ENCODE peak calls at places on chromosomes 16 and 17, in four cellular contexts. W, N, Q and R are unnamed samples.

GRCh38 chr17:31391496-31391949 is at the start of gene RAB11FIP4:
- DNase-seq in W (no peak), N (no peak), Q (no peak), R (no peak)

GRCh38 chr17:40564883-40565744 is at the start of gene CCR7:
- DNase-seq in W (no peak), N (no peak), Q (no peak), R (no peak)

GRCh38 chr17:39737761-39738567 is at the start of gene GRB7:
- DNase-seq in W (no peak), N (peak; percentile 7), Q (no peak), R (no peak)

GRCh38 chr17:55301521-55302406 is 37.0 kb downstream of the HLF start:
- DNase-seq in W (no peak), N (no peak), Q (no peak), R (no peak)

GRCh38 chr17:49035470-49036269 is 38.5 kb downstream of the IGF2BP1 start:
- DNase-seq in W (no peak), N (no peak), Q (no peak), R (no peak)

GRCh38 chr16:48330847-48331204 is 54.4 kb downstream of the SIAH1 start:
- DNase-seq in W (no peak), N (no peak), Q (no peak), R (no peak)

GRCh38 chr16:86865866-86866675 is 287.7 kb downstream of the FOXL1 start:
- DNase-seq in W (no peak), N (no peak), Q (no peak), R (no peak)

GRCh38 chr16:83972256-83973008 is 4.4 kb downstream of the NECAB2 start:
- DNase-seq in W (no peak), N (no peak), Q (no peak), R (no peak)

GRCh38 chr17:4635823-4636375 is 5.6 kb downstream of the ALOX15 start:
- DNase-seq in W (no peak), N (no peak), Q (no peak), R (no peak)

GRCh38 chr17:4632583-4632923 is 8.9 kb downstream of the ALOX15 start:
- DNase-seq in W (no peak), N (no peak), Q (no peak), R (no peak)

GRCh38 chr17:64387545-64388171 is 3.0 kb downstream of the PECAM1 start:
- DNase-seq in W (no peak), N (no peak), Q (no peak), R (no peak)

GRCh38 chr17:16927641-16928321 is 44.1 kb downstream of the TNFRSF13B start:
- DNase-seq in W (no peak), N (no peak), Q (no peak), R (no peak)

GRCh38 chr17:35630530-35631148 is 43.5 kb downstream of the AP2B1 start:
- DNase-seq in W (no peak), N (no peak), Q (no peak), R (peak; percentile 8)

GRCh38 chr17:77807051-77807745 is 151.3 kb upstream of the TNRC6C start:
- DNase-seq in W (no peak), N (no peak), Q (no peak), R (no peak)

GRCh38 chr16:4182581-4183257 is 59.2 kb downstream of the SRL start:
- DNase-seq in W (no peak), N (no peak), Q (no peak), R (no peak)

GRCh38 chr17:34567665-34568064 is 11.7 kb upstream of the TMEM132E start:
- DNase-seq in W (no peak), N (no peak), Q (no peak), R (no peak)

GRCh38 chr17:82524540-82524939 is 5.0 kb downstream of the FOXK2 start:
- DNase-seq in W (no peak), N (no peak), Q (no peak), R (no peak)

GRCh38 chr16:30896890-30897730 is 696 bp downstream of the CTF1 start:
- DNase-seq in W (no peak), N (peak; percentile 83), Q (peak; percentile 48), R (no peak)

GRCh38 chr17:70855401-70856054 is 686.2 kb downstream of the KCNJ2 start:
- DNase-seq in W (no peak), N (no peak), Q (no peak), R (peak; percentile 82)

GRCh38 chr16:29158031-29158430 is 173.2 kb downstream of the LAT start:
- DNase-seq in W (no peak), N (no peak), Q (no peak), R (no peak)

GRCh38 chr16:29156511-29156910 is 171.7 kb downstream of the LAT start:
- DNase-seq in W (no peak), N (no peak), Q (no peak), R (no peak)

GRCh38 chr16:29151317-29151716 is 166.5 kb downstream of the LAT start:
- DNase-seq in W (no peak), N (no peak), Q (no peak), R (no peak)

GRCh38 chr16:29154676-29155121 is 169.8 kb downstream of the LAT start:
- DNase-seq in W (no peak), N (no peak), Q (no peak), R (no peak)

GRCh38 chr16:29154100-29154499 is 169.2 kb downstream of the LAT start:
- DNase-seq in W (no peak), N (no peak), Q (no peak), R (no peak)
- H3K27ac ChIP-seq in W (no peak overlapping the region), N (no peak overlapping the region), Q (no peak overlapping the region), R (no peak overlapping the region)

GRCh38 chr16:79770244-79771064 is 169.9 kb upstream of the MAF start:
- DNase-seq in W (peak; percentile 67), N (peak; percentile 75), Q (peak; percentile 30), R (peak; percentile 60)
- H3K27ac ChIP-seq in W (no peak overlapping the region), N (no peak overlapping the region), Q (peak overlapping the region; percentile 73), R (peak overlapping the region; percentile 33)

DNA sequence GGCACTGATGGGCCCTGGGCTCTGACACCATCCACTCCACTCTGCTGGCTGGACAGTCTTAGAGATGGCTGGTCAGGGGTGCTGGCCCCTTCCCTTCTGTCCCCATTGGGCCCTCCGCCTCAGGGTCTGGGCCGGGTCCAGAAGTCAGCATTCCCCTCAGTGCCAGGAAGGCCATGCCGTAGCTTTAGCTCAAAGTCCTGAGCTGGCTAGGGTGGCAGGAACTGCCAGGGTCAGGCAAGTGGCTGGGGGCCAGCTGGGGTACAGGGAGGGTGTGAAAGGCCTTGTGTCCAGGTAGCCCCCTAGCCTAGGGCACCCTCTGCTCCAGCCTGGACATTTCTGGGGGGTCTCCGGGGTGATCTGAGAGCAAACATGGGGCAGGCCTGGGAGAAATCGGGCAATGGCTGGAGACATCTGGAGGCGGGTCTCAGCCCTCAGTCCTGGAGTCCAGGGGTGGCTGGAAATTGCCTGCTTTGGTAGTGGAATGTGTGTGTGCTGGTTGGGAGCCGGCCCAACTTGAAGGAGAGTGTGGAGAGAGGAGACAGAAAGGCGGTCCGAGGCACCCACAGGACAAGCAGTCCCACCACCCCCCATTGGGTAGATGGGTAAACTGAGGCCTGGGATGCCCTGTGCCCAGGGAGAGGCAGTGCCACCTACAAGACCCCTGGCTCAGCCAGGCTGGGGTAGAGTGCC is 32.5 kb downstream of the TPSG1 start:
- DNase-seq in W (no peak), N (no peak), Q (no peak), R (no peak)
- H3K27ac ChIP-seq in W (no peak overlapping the region), N (no peak overlapping the region), Q (no peak overlapping the region), R (no peak overlapping the region)

GRCh38 chr16:57808589-57808988 is 6.3 kb upstream of the KIFC3 start:
- DNase-seq in W (no peak), N (no peak), Q (no peak), R (no peak)

GRCh38 chr16:57809276-57809793 is 7.0 kb upstream of the KIFC3 start:
- DNase-seq in W (no peak), N (no peak), Q (no peak), R (no peak)

GRCh38 chr16:57807968-57808528 is 5.8 kb upstream of the KIFC3 start:
- DNase-seq in W (no peak), N (peak; percentile 34), Q (no peak), R (peak; percentile 80)

GRCh38 chr16:57809843-57810196 is 7.5 kb upstream of the KIFC3 start:
- DNase-seq in W (no peak), N (no peak), Q (no peak), R (no peak)

GRCh38 chr16:57810197-57811024 is 8.1 kb upstream of the KIFC3 start:
- DNase-seq in W (no peak), N (no peak), Q (no peak), R (peak; percentile 86)
- H3K27ac ChIP-seq in W (no peak overlapping the region), N (no peak overlapping the region), Q (peak overlapping the region; percentile 91), R (peak overlapping the region; percentile 87)

GRCh38 chr16:8391219-8391757 is 199.0 kb downstream of the TMEM114 start:
- DNase-seq in W (no peak), N (no peak), Q (no peak), R (no peak)
- H3K27ac ChIP-seq in W (no peak overlapping the region), N (no peak overlapping the region), Q (no peak overlapping the region), R (no peak overlapping the region)

GRCh38 chr17:80766290-80766689 is 221.7 kb downstream of the RPTOR start:
- DNase-seq in W (no peak), N (no peak), Q (no peak), R (no peak)
- H3K27ac ChIP-seq in W (no peak overlapping the region), N (no peak overlapping the region), Q (no peak overlapping the region), R (no peak overlapping the region)

GRCh38 chr17:58049533-58049932 is 33.7 kb upstream of the DYNLL2 start:
- DNase-seq in W (no peak), N (no peak), Q (no peak), R (no peak)
- H3K27ac ChIP-seq in W (no peak overlapping the region), N (no peak overlapping the region), Q (no peak overlapping the region), R (no peak overlapping the region)

DNA sequence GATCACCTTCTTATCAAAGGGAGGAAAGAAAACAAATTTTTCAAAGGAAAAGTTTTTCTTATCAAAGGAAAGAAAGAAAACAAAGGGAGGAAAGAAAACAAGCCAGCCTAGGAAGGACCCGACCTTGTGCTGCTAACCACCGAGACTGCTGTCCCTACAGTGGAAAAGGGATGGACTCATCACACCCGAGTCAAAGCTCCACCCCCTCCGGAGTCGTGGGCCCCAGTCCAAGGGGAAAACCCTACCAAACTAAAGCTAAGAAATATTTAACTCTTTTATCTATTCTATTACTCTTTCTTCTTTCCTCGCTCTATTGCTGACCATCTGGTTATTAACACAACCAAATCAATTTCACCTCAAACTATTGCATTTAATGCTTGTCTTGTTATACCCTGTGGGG is 6.1 kb upstream of the ENDOV start:
- DNase-seq in W (no peak), N (no peak), Q (no peak), R (no peak)
- H3K27ac ChIP-seq in W (no peak overlapping the region), N (no peak overlapping the region), Q (no peak overlapping the region), R (no peak overlapping the region)

DNA sequence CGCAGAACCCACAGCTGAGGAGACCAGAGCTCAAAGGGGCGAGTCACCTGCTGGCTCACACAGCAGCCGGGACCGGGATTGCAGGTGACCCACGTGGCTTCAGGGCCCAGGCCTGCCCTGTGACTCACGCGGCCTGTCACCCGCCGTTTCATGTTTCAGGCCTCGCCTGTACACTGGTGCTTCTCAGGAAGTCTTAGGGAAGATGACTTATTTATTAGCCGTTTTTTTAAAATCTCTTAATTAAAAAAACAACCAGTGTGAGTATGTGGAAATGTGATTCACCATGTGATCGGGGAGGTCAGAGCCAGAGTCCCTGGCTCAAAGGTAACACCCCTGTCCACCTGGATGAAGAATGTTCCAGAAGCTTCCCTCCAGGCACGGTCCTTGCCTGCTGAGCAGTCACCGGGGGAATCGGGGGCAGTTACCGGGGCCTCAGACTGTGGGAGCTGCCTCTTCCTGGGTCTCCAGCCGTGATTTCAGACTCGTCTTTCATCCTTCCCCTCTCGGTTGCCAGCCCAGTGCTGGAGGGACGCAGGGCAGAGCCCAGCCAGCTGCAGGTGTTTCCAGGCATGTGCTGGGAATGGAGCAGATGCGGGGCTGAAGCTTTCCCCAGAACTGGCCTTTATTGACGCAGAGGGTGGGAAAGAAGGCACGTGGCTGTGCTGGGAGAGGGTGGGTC is 49.3 kb downstream of the CMIP start:
- DNase-seq in W (peak; percentile 21), N (no peak), Q (peak; percentile 94), R (peak; percentile 97)
- H3K27ac ChIP-seq in W (no peak overlapping the region), N (no peak overlapping the region), Q (peak overlapping the region; percentile 95), R (peak overlapping the region; percentile 95)